ENCODE peak calls at places on chromosomes 1 and 21, in ten cellular contexts. W is GM12865; E is EH; K is stimulated activated CD4-positive, alpha-beta T cell treated with anti-CD3 and anti-CD28 coated beads, Interleukin-1b, Interleukin-23, amount 100 ng/mL, for 48 hours; Z is NCI-H2029; I is GM10248; G is HEK293T; H is EL; C is activated CD4-positive, CD25-positive, alpha-beta regulatory T cell; J is body of pancreas. O is an unnamed sample.

GRCh38 chr1:159854101-159854692 is 8.3 kb downstream of the VSIG8 start:
- DNase-seq in W (no peak), E (peak), K (no peak), Z (peak), I (no peak), G (peak), H (peak), C (peak), J (peak), O (peak)

GRCh38 chr1:56025942-56026341 is 553.4 kb downstream of the PLPP3 start:
- DNase-seq in W (no peak), E (no peak), K (no peak), Z (peak), I (no peak), G (no peak), H (no peak), C (no peak), J (no peak), O (no peak)

GRCh38 chr1:36497207-36497606 is 14.5 kb upstream of the CSF3R start:
- DNase-seq in W (no peak), E (no peak), K (no peak), Z (no peak), I (no peak), G (no peak), H (no peak), C (no peak), J (no peak), O (no peak)

GRCh38 chr1:8363186-8363585 is 45.3 kb downstream of the SLC45A1 start:
- DNase-seq in W (no peak), E (no peak), K (no peak), Z (no peak), I (no peak), G (no peak), H (no peak), C (no peak), J (no peak), O (no peak)

GRCh38 chr1:8397511-8397910 is 79.6 kb downstream of the SLC45A1 start:
- DNase-seq in W (peak), E (peak), K (peak), Z (no peak), I (peak), G (no peak), H (peak), C (no peak), J (no peak), O (peak)

GRCh38 chr21:45513003-45513706 is 29.1 kb downstream of the SLC19A1 start:
- DNase-seq in W (no peak), E (no peak), K (no peak), Z (no peak), I (no peak), G (no peak), H (no peak), C (no peak), J (peak), O (no peak)

GRCh38 chr1:184945034-184945433 is 29.3 kb downstream of the NIBAN1 start:
- DNase-seq in W (peak), E (peak), K (no peak), Z (no peak), I (peak), G (no peak), H (no peak), C (no peak), J (no peak), O (no peak)

GRCh38 chr1:7553042-7553690 is 217.9 kb upstream of the VAMP3 start:
- DNase-seq in W (no peak), E (no peak), K (no peak), Z (no peak), I (no peak), G (no peak), H (no peak), C (no peak), J (no peak), O (no peak)

GRCh38 chr1:52288286-52288685 is 77.7 kb downstream of the CC2D1B start:
- DNase-seq in W (no peak), E (peak), K (no peak), Z (no peak), I (no peak), G (no peak), H (peak), C (no peak), J (no peak), O (peak)

O was measured in cardiac muscle cell.